ENCODE peak calls at places on chromosomes 6 and 20, in five cellular contexts. D, F, P, N and E are unnamed samples.

GRCh38 chr20:62190639-62191411 is 8.0 kb downstream of the MTG2 start:
- DNase-seq in D (no peak), F (no peak), P (no peak), N (no peak), E (no peak)

GRCh38 chr6:110534731-110535164 is 58.3 kb upstream of the SLC22A16 start:
- DNase-seq in D (no peak), F (no peak), P (no peak), N (no peak), E (no peak)

GRCh38 chr6:125002090-125002741 is 40.0 kb downstream of the RNF217 start:
- DNase-seq in D (no peak), F (no peak), P (no peak), N (no peak), E (no peak)

GRCh38 chr6:35016417-35017221 is 124.5 kb downstream of the TCP11 start:
- DNase-seq in D (peak), F (peak), P (peak), N (no peak), E (no peak)

GRCh38 chr6:35291491-35291890 is 6.1 kb upstream of the DEF6 start:
- DNase-seq in D (no peak), F (no peak), P (no peak), N (no peak), E (no peak)

GRCh38 chr6:161458199-161458598 is 184.3 kb upstream of the AGPAT4 start:
- DNase-seq in D (no peak), F (no peak), P (no peak), N (no peak), E (no peak)

GRCh38 chr6:154410619-154411044 is 54.0 kb upstream of the IPCEF1 start:
- DNase-seq in D (peak), F (peak), P (peak), N (no peak), E (no peak)

GRCh38 chr6:150631283-150631981 is 31.7 kb downstream of the PLEKHG1 start:
- DNase-seq in D (no peak), F (no peak), P (no peak), N (peak), E (no peak)

GRCh38 chr6:113172531-113172966 is 684.6 kb upstream of the MARCKS start:
- DNase-seq in D (no peak), F (peak), P (no peak), N (no peak), E (no peak)

GRCh38 chr6:113352029-113352801 is 504.9 kb upstream of the MARCKS start:
- DNase-seq in D (no peak), F (no peak), P (no peak), N (no peak), E (no peak)

GRCh38 chr6:74585779-74586178 is 620.1 kb downstream of the COL12A1 start:
- DNase-seq in D (no peak), F (no peak), P (no peak), N (no peak), E (no peak)

GRCh38 chr6:136446579-136447182 is 103.5 kb downstream of the MAP7 start:
- DNase-seq in D (peak), F (no peak), P (no peak), N (no peak), E (no peak)

GRCh38 chr20:61949714-61950630 is 115.7 kb downstream of the TAF4 start:
- DNase-seq in D (no peak), F (no peak), P (peak), N (no peak), E (no peak)

GRCh38 chr6:10999994-11000393 is 44.1 kb downstream of the ELOVL2 start:
- DNase-seq in D (peak), F (no peak), P (no peak), N (no peak), E (no peak)

GRCh38 chr6:100430962-100431361 is 33.8 kb downstream of the SIM1 start:
- DNase-seq in D (no peak), F (no peak), P (no peak), N (no peak), E (no peak)

GRCh38 chr20:23880426-23880825 is 878 bp upstream of the CST5 start:
- DNase-seq in D (no peak), F (no peak), P (no peak), N (no peak), E (no peak)

GRCh38 chr20:50172347-50173013 is 18.1 kb upstream of the CEBPB start:
- DNase-seq in D (no peak), F (peak), P (peak), N (peak), E (no peak)

GRCh38 chr6:130143709-130144108 is 79.0 kb downstream of the SAMD3 start:
- DNase-seq in D (no peak), F (no peak), P (no peak), N (no peak), E (no peak)

GRCh38 chr20:10783660-10784336 is 110.0 kb upstream of the JAG1 start:
- DNase-seq in D (no peak), F (no peak), P (no peak), N (no peak), E (no peak)

GRCh38 chr20:62997626-62998025 is 9.1 kb downstream of the BHLHE23 start:
- DNase-seq in D (no peak), F (no peak), P (no peak), N (no peak), E (no peak)

GRCh38 chr6:17250237-17250636 is 30.9 kb upstream of the RBM24 start:
- DNase-seq in D (no peak), F (no peak), P (no peak), N (no peak), E (no peak)

GRCh38 chr6:43170452-43171283 is at the start of gene SRF:
- DNase-seq in D (peak), F (peak), P (peak), N (peak), E (peak)
- TF ChIP-seq CTCF in D (no peak), F (no peak), P (no peak), N (no peak), E (no peak)

DNA sequence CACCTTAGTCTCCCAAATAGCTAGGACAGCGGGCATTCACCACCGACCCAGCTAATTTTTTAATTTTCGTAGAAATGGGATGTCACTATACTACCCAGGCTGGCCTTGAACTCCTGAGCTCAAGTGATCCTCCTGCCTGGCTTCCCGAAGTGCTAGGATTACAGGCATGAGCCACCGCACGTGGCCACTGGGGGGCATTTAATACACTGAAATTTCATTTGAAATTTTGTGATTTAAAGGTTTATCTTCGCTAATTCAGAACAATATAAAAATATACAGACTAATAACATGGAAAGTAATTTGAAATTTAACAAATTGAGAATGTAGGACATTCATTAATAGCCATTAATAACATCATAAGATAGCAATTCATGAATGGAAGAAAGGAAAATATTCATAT is 20.5 kb upstream of the TBC1D32 start:
- DNase-seq in D (no peak), F (no peak), P (no peak), N (no peak), E (no peak)
- TF ChIP-seq CTCF in D (peak), F (peak), P (peak), N (no peak), E (no peak)

DNA sequence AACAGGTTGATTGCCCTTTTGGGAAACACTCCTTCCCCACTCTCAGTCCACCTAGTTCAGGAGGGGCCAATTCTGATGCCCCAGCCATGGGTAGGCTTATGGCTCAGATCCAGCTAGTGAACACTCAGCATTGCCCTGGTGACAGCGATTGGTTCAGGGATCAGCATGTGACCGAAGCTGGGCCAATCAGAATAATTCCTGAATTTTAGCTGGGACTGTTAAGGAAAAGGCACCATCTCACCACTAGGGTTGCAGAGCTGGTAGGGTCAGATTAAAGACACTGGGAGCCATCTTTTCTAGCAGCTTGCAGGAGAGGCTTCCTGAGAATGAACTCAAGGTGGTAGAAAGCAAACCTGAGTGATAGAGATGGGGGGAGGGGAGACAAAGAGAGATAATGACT is 44.4 kb downstream of the EYA2 start:
- DNase-seq in D (no peak), F (no peak), P (no peak), N (no peak), E (no peak)
- TF ChIP-seq CTCF in D (peak), F (no peak), P (no peak), N (no peak), E (no peak)

GRCh38 chr20:44912189-44912588 is 2.3 kb downstream of the PABPC1L start:
- DNase-seq in D (no peak), F (no peak), P (no peak), N (no peak), E (no peak)

GRCh38 chr20:44910690-44911262 is 916 bp downstream of the PABPC1L start:
- DNase-seq in D (no peak), F (no peak), P (no peak), N (no peak), E (no peak)

GRCh38 chr20:44908987-44909871 is 631 bp upstream of the PABPC1L start:
- DNase-seq in D (no peak), F (no peak), P (no peak), N (no peak), E (no peak)

GRCh38 chr20:44909872-44910689 is at the start of gene PABPC1L:
- DNase-seq in D (no peak), F (no peak), P (peak), N (peak), E (peak)

GRCh38 chr20:44911264-44911921 is 1.5 kb downstream of the PABPC1L start:
- DNase-seq in D (no peak), F (no peak), P (no peak), N (peak), E (no peak)
- TF ChIP-seq CTCF in D (peak), F (peak), P (no peak), N (peak), E (no peak)

GRCh38 chr6:146336200-146336599 is 207.4 kb upstream of the RAB32 start:
- DNase-seq in D (no peak), F (no peak), P (no peak), N (no peak), E (no peak)

GRCh38 chr6:146331008-146331407 is 212.6 kb upstream of the RAB32 start:
- DNase-seq in D (no peak), F (no peak), P (no peak), N (no peak), E (no peak)
- TF ChIP-seq CTCF in D (no peak), F (no peak), P (no peak), N (no peak), E (no peak)

GRCh38 chr20:47949230-47949629 is 163.9 kb upstream of the SULF2 start:
- DNase-seq in D (no peak), F (no peak), P (no peak), N (no peak), E (no peak)

GRCh38 chr20:47951521-47951951 is 166.3 kb upstream of the SULF2 start:
- DNase-seq in D (no peak), F (no peak), P (no peak), N (no peak), E (no peak)

GRCh38 chr20:47952165-47952564 is 166.9 kb upstream of the SULF2 start:
- DNase-seq in D (no peak), F (no peak), P (no peak), N (no peak), E (no peak)

GRCh38 chr20:47950557-47951283 is 165.4 kb upstream of the SULF2 start:
- DNase-seq in D (no peak), F (no peak), P (no peak), N (no peak), E (no peak)

DNA sequence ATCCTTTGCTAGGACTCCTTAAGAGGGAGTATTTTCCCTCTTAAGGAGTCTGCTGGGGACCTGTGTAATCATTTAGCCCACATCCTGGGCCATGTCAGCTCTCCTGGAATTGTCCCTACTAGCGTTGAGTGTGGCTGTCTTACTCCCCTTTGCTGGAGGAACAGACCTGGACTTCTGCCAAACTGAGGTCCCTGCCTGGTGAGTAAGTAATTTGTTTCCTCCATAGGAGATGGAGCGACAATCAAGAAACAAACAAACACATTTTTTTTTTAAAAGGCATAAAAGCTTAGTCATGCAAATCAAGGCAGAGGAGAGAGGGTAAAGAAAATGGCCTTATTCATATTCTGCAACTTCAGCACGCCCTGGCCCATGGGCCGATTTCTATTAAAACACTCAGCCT is 164.8 kb upstream of the SULF2 start:
- DNase-seq in D (no peak), F (no peak), P (no peak), N (no peak), E (no peak)
- TF ChIP-seq CTCF in D (no peak), F (no peak), P (no peak), N (no peak), E (no peak)

GRCh38 chr20:17722493-17723300 is 22.9 kb downstream of the BANF2 start:
- DNase-seq in D (no peak), F (no peak), P (no peak), N (no peak), E (no peak)

GRCh38 chr20:17720755-17721154 is 21.0 kb downstream of the BANF2 start:
- DNase-seq in D (no peak), F (no peak), P (no peak), N (no peak), E (no peak)

GRCh38 chr20:17725094-17725835 is 25.5 kb downstream of the BANF2 start:
- DNase-seq in D (no peak), F (no peak), P (no peak), N (no peak), E (no peak)

GRCh38 chr20:17723301-17723691 is 23.5 kb downstream of the BANF2 start:
- DNase-seq in D (no peak), F (no peak), P (no peak), N (no peak), E (no peak)

GRCh38 chr20:17721802-17722486 is 22.2 kb downstream of the BANF2 start:
- DNase-seq in D (no peak), F (no peak), P (no peak), N (no peak), E (no peak)
- TF ChIP-seq CTCF in D (peak), F (peak), P (no peak), N (no peak), E (no peak)

DNA sequence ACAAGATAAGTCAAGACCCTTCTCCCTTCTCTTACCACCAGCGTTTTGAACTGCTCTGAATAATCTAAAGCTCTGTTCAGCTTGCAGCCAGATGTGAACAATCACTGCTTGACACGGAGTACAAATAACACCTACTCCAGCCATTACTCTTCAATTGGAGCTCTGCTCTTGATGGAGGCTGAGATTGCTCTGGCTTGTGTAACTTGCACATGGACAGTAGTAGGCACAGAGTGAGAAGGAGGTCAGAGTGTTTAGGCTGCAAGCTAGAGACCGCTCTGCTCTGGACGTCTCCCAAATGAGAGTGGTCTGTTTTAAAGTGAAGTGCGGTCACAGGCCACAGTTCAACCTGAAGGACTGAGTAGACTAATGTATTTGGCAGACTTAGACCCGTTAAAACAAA is 158.3 kb downstream of the HDGFL1 start:
- DNase-seq in D (peak), F (no peak), P (no peak), N (no peak), E (no peak)
- TF ChIP-seq CTCF in D (no peak), F (no peak), P (no peak), N (no peak), E (no peak)